ENCODE peak calls at places on chromosomes 3 and 15, in six cellular contexts. I is sigmoid colon, W is Calu3, O is omental fat pad, D is neural crest cell, Y is mucosa of descending colon. R is an unnamed sample.

GRCh38 chr3:55521086-55522060 is 34.3 kb upstream of the WNT5A start:
- DNase-seq in W (no peak), D (no peak), I (no peak), O (no peak), Y (no peak), R (no peak)

GRCh38 chr15:99413955-99414754 is 151.6 kb upstream of the MEF2A start:
- DNase-seq in O (no peak), W (no peak), D (no peak), Y (no peak), I (no peak), R (no peak)

GRCh38 chr3:124217542-124217941 is 225.6 kb upstream of the ROPN1 start:
- DNase-seq in I (no peak), Y (no peak), D (peak), W (peak), O (peak), R (peak)

GRCh38 chr15:64515825-64516224 is 55.4 kb downstream of the ZNF609 start:
- DNase-seq in O (no peak), D (no peak), I (no peak), Y (no peak), W (no peak), R (no peak)

GRCh38 chr3:52291508-52292181 is 4.0 kb downstream of the GLYCTK start:
- DNase-seq in W (peak), I (peak), O (no peak), D (peak), Y (peak), R (no peak)

GRCh38 chr3:170848294-170848917 is 21.6 kb downstream of the RPL22L1 start:
- DNase-seq in Y (no peak), W (no peak), O (no peak), D (no peak), I (no peak), R (no peak)

GRCh38 chr15:51909591-51909990 is 62.0 kb downstream of the LEO1 start:
- DNase-seq in Y (no peak), W (no peak), I (no peak), O (no peak), D (no peak), R (no peak)

GRCh38 chr3:29313074-29313473 is 32.2 kb downstream of the RBMS3 start:
- DNase-seq in O (no peak), Y (no peak), I (no peak), D (no peak), W (no peak), R (no peak)

GRCh38 chr3:51927095-51927977 is 14.4 kb downstream of the RRP9 start:
- DNase-seq in Y (no peak), W (no peak), O (no peak), D (no peak), I (no peak), R (no peak)

GRCh38 chr3:191434036-191434435 is 26.9 kb upstream of the PYDC2 start:
- DNase-seq in W (no peak), Y (no peak), I (no peak), D (no peak), O (no peak), R (no peak)
- TF ChIP-seq CTCF in W (no peak), Y (no peak), I (no peak), D (no peak), O (no peak), R (no peak)

DNA sequence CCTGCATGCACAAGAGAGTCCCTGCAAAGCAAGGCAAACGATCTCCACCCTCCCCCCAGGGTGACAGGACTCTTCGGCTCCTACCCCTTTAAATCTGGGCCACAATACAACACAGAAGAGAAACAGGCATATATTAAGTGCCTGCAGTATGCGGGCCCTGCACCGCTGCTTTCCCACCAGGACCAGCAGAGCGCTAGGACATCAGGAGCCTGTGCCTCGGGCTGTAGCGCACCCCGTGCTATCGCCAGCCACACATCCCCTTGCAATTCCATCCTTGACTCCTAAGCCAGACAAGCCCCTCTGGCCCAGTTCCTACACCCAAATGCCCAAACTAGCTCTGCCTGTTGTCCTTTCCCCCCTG is 4.1 kb downstream of the GALNT15 start:
- DNase-seq in Y (no peak), D (no peak), O (no peak), W (no peak), I (no peak), R (no peak)
- TF ChIP-seq CTCF in Y (no peak), D (peak), O (no peak), W (no peak), I (no peak), R (no peak)

GRCh38 chr3:126528419-126528799 is 4.5 kb downstream of the CHST13 start:
- DNase-seq in O (no peak), D (no peak), Y (no peak), W (no peak), I (peak), R (no peak)

GRCh38 chr3:126530171-126531050 is 6.5 kb downstream of the CHST13 start:
- DNase-seq in W (no peak), D (no peak), I (peak), O (no peak), Y (no peak), R (no peak)

GRCh38 chr3:126529585-126530170 is 5.7 kb downstream of the CHST13 start:
- DNase-seq in Y (no peak), I (peak), O (no peak), D (no peak), W (no peak), R (no peak)

GRCh38 chr3:126527455-126528211 is 3.7 kb downstream of the CHST13 start:
- DNase-seq in Y (no peak), I (peak), O (no peak), W (no peak), D (no peak), R (no peak)

DNA sequence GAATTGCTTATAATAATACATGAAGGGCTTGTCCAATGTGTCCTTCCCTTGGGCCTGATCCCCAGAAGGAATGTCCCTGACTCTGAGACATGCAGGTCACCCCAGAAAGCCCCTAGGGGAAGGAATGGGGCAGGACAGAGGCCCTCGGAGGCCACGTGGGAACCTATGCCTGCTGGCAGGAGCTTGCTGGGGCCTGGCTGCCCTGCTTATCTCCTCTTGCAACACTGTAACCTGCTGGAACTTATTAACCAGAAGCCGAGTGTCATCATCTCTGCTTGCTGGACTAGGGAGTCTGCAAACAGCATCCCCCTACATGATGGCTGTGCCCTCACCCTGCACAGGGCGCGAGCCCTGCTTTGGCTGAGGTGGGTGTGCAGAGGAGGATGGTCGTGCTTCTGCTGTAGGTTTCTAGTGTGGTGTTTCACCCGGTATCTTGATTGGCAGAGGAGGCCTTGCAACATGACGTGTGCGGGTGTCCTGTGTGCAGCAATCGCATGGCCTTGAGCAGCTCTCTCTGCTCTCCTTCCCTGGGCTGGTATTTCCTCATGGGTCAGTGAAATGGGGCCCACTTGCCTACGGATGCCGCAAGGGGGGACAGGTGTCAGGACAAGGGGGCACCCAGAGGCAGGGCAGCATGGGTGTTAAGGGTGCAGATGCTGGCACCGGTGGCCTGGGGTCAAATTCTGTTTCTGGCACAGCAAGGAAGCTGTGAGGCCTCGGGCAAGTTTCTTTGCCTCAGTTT is 5.0 kb downstream of the CHST13 start:
- DNase-seq in D (no peak), W (peak), Y (no peak), O (no peak), I (peak), R (no peak)
- TF ChIP-seq CTCF in D (no peak), W (peak), Y (no peak), O (no peak), I (no peak), R (no peak)

GRCh38 chr3:45689787-45690145 is 570 bp downstream of the SACM1L start:
- DNase-seq in O (no peak), I (no peak), W (no peak), D (no peak), Y (no peak), R (no peak)

GRCh38 chr3:45692866-45693265 is 3.7 kb downstream of the SACM1L start:
- DNase-seq in D (no peak), O (no peak), W (no peak), Y (no peak), I (no peak), R (no peak)

GRCh38 chr3:45688882-45689786 is at the start of gene SACM1L:
- DNase-seq in W (peak), Y (peak), O (peak), I (peak), D (peak), R (peak)

GRCh38 chr3:45688194-45688881 is 858 bp upstream of the SACM1L start:
- DNase-seq in D (peak), W (peak), O (no peak), I (no peak), Y (peak), R (no peak)

GRCh38 chr3:45690331-45691035 is 1.3 kb downstream of the SACM1L start:
- DNase-seq in Y (no peak), O (no peak), I (no peak), D (no peak), W (no peak), R (no peak)
- TF ChIP-seq CTCF in Y (no peak), O (no peak), I (no peak), D (no peak), W (no peak), R (no peak)

GRCh38 chr15:53869806-53870073 is 108.5 kb upstream of the UNC13C start:
- DNase-seq in D (no peak), Y (no peak), O (no peak), I (no peak), W (no peak), R (no peak)

GRCh38 chr15:53872410-53872809 is 105.8 kb upstream of the UNC13C start:
- DNase-seq in I (no peak), D (no peak), Y (no peak), O (no peak), W (no peak), R (no peak)

DNA sequence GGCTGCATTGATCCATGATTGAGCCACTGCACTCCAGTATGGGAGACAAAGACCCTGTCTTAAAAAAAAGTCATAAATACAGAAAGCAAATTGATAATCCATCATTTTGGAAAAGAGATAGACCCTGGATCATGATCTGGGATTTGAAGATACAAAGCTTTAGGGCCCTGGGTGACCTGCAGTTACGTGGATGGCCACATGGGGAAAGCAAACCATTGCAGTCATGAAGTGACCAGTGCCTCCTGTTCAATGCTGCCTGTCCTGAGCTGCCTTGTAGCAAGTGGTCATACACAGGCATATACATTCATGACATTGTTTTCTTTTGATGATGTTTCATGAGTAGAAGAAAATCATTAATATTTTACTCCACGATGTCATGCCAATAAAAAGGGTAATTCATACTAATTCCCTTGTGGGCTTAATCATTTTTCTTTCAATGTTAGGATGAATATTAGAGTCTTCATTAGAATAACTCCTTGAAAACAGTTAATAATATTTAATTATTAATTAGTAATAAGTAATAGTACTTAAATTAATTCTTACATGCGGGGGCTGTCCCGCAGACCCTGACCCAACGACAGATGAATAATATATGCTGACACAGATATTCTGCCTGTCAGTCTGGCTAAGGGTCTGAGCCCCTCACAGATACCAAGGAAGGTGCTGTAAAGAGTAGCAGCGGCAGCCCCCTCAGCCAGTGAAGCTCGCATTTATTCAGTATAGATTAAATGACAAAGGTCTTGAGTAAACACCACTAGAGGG is 109.0 kb upstream of the UNC13C start:
- DNase-seq in D (peak), Y (no peak), I (no peak), W (no peak), O (no peak), R (no peak)
- TF ChIP-seq CTCF in D (peak), Y (no peak), I (no peak), W (peak), O (no peak), R (peak)

GRCh38 chr3:8621872-8622271 is 22.7 kb downstream of the SSUH2 start:
- DNase-seq in W (no peak), O (no peak), Y (no peak), D (no peak), I (peak), R (no peak)

GRCh38 chr3:8623741-8624140 is 20.9 kb downstream of the SSUH2 start:
- DNase-seq in O (no peak), D (no peak), I (no peak), W (no peak), Y (no peak), R (no peak)

GRCh38 chr3:8625991-8626390 is 18.6 kb downstream of the SSUH2 start:
- DNase-seq in D (no peak), W (no peak), I (peak), Y (no peak), O (no peak), R (no peak)

GRCh38 chr3:8622873-8623725 is 21.5 kb downstream of the SSUH2 start:
- DNase-seq in O (peak), D (peak), I (peak), W (peak), Y (peak), R (peak)

GRCh38 chr3:8624612-8625011 is 20.0 kb downstream of the SSUH2 start:
- DNase-seq in I (peak), D (no peak), Y (no peak), W (no peak), O (no peak), R (no peak)
- TF ChIP-seq CTCF in I (no peak), D (no peak), Y (no peak), W (no peak), O (no peak), R (no peak)

GRCh38 chr15:43505723-43506122 is 11.7 kb upstream of the MAP1A start:
- DNase-seq in W (no peak), Y (no peak), D (no peak), I (no peak), O (no peak), R (no peak)
- TF ChIP-seq CTCF in W (no peak), Y (no peak), D (no peak), I (no peak), O (no peak), R (no peak)

DNA sequence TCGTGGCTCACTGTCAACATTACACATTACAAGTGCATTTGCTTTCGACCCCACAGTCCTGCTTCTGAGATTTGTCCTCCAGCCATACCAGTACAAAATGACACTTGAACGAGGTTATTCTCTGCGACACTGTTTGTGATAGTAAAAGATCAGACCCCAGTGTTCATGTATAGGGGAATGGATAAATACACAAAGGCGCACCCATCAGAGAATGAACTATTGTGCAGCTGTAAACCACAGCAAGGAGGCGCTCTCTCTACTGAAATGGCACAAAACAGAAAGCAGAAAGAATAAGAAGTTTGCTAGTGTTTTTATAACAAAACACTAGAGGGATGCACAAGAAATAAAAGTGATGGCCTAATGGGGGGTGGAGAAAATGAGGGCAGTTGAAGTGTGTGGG is 4.9 kb upstream of the CHSY1 start:
- DNase-seq in Y (no peak), I (no peak), D (no peak), O (no peak), W (no peak), R (no peak)
- TF ChIP-seq CTCF in Y (peak), I (no peak), D (peak), O (no peak), W (no peak), R (no peak)